ENCODE peak calls at places on chromosomes 2 and 18, in four cellular contexts. C, U, K and E are unnamed samples.

GRCh38 chr18:48948112-48949050 is 2.4 kb downstream of the SMAD7 start:
- DNase-seq in U (peak), C (peak), K (no peak), E (peak)

GRCh38 chr2:73081181-73081671 is 9.7 kb upstream of the SFXN5 start:
- DNase-seq in U (no peak), C (no peak), K (no peak), E (no peak)

GRCh38 chr2:190207929-190208328 is 111.7 kb downstream of the HIBCH start:
- DNase-seq in K (no peak), U (no peak), C (no peak), E (no peak)

GRCh38 chr18:36724591-36725001 is 104.2 kb downstream of the TPGS2 start:
- DNase-seq in U (no peak), K (no peak), C (no peak), E (no peak)

GRCh38 chr2:1936411-1936980 is 192.2 kb upstream of the PXDN start:
- DNase-seq in K (no peak), U (no peak), C (no peak), E (no peak)

GRCh38 chr2:73063909-73064875 is 7.3 kb downstream of the SFXN5 start:
- DNase-seq in U (no peak), K (peak), C (peak), E (no peak)

GRCh38 chr18:58892536-58892935 is 27.9 kb downstream of the ZNF532 start:
- DNase-seq in U (no peak), K (no peak), C (no peak), E (no peak)

GRCh38 chr2:199692489-199692888 is 158.5 kb downstream of the FTCDNL1 start:
- DNase-seq in C (no peak), U (peak), K (no peak), E (no peak)

GRCh38 chr2:20925265-20925889 is 102.5 kb upstream of the LDAH start:
- DNase-seq in U (no peak), K (no peak), C (peak), E (peak)

GRCh38 chr2:142112648-142113278 is 18.1 kb downstream of the LRP1B start:
- DNase-seq in C (no peak), U (no peak), K (no peak), E (peak)

GRCh38 chr18:45828917-45829811 is 3.7 kb downstream of the SIGLEC15 start:
- DNase-seq in K (no peak), U (no peak), C (peak), E (peak)

GRCh38 chr2:171432969-171433762 is 624 bp downstream of the METTL8 start:
- DNase-seq in C (peak), U (peak), K (peak), E (peak)

GRCh38 chr2:157894694-157895450 is 18.7 kb upstream of the ACVR1 start:
- DNase-seq in C (no peak), K (no peak), U (no peak), E (peak)

GRCh38 chr2:224436634-224437033 is 34.7 kb upstream of the FAM124B start:
- DNase-seq in U (no peak), K (no peak), C (no peak), E (no peak)

GRCh38 chr2:130310881-130311280 is 31.8 kb upstream of the IMP4 start:
- DNase-seq in U (no peak), K (no peak), C (no peak), E (no peak)

GRCh38 chr2:24722141-24722790 is 70.9 kb downstream of the PTRHD1 start:
- DNase-seq in U (no peak), C (no peak), K (no peak), E (no peak)

GRCh38 chr2:101274142-101274541 is 21.5 kb downstream of the CNOT11 start:
- DNase-seq in U (no peak), K (no peak), C (no peak), E (no peak)

GRCh38 chr2:106851475-106851874 is 34.5 kb downstream of the ST6GAL2 start:
- DNase-seq in C (no peak), U (no peak), K (no peak), E (no peak)

GRCh38 chr18:49274188-49274714 is 186.2 kb downstream of the DYM start:
- DNase-seq in U (no peak), K (no peak), C (no peak), E (peak)

GRCh38 chr2:113888641-113889470 is 1.0 kb upstream of the ACTR3 start:
- DNase-seq in C (no peak), U (no peak), K (no peak), E (no peak)

GRCh38 chr2:120403261-120403660 is 57.3 kb downstream of the INHBB start:
- DNase-seq in C (no peak), K (no peak), U (no peak), E (no peak)

GRCh38 chr2:43482974-43483373 is 112.9 kb downstream of the THADA start:
- DNase-seq in U (no peak), C (no peak), K (no peak), E (no peak)

GRCh38 chr2:85751300-85751575 is 2.6 kb upstream of the ATOH8 start:
- DNase-seq in C (no peak), U (no peak), K (no peak), E (no peak)

GRCh38 chr2:62363166-62363565 is 142.8 kb downstream of the TMEM17 start:
- DNase-seq in K (no peak), C (no peak), U (no peak), E (no peak)

GRCh38 chr2:214203744-214204289 is 207.0 kb upstream of the VWC2L start:
- DNase-seq in C (no peak), U (no peak), K (no peak), E (peak)

GRCh38 chr2:112023707-112024106 is 31.4 kb upstream of the TMEM87B start:
- DNase-seq in C (no peak), K (no peak), U (no peak), E (no peak)

GRCh38 chr2:149931486-149931885 is 343.9 kb upstream of the MMADHC start:
- DNase-seq in U (no peak), C (no peak), K (no peak), E (no peak)

GRCh38 chr2:11326692-11327211 is 17.7 kb downstream of the ROCK2 start:
- DNase-seq in K (no peak), C (no peak), U (no peak), E (no peak)

GRCh38 chr2:111667542-111668273 is 216.3 kb downstream of the ANAPC1 start:
- DNase-seq in U (peak), C (no peak), K (no peak), E (peak)

GRCh38 chr2:234308814-234309195 is 188.1 kb downstream of the ARL4C start:
- DNase-seq in C (no peak), U (no peak), K (peak), E (peak)

GRCh38 chr18:24075731-24076130 is 61.2 kb downstream of the TTC39C start:
- DNase-seq in U (no peak), C (no peak), K (no peak), E (peak)
- TF ChIP-seq MYC in U (no peak), C (no peak), K (no peak), E (no peak)

DNA sequence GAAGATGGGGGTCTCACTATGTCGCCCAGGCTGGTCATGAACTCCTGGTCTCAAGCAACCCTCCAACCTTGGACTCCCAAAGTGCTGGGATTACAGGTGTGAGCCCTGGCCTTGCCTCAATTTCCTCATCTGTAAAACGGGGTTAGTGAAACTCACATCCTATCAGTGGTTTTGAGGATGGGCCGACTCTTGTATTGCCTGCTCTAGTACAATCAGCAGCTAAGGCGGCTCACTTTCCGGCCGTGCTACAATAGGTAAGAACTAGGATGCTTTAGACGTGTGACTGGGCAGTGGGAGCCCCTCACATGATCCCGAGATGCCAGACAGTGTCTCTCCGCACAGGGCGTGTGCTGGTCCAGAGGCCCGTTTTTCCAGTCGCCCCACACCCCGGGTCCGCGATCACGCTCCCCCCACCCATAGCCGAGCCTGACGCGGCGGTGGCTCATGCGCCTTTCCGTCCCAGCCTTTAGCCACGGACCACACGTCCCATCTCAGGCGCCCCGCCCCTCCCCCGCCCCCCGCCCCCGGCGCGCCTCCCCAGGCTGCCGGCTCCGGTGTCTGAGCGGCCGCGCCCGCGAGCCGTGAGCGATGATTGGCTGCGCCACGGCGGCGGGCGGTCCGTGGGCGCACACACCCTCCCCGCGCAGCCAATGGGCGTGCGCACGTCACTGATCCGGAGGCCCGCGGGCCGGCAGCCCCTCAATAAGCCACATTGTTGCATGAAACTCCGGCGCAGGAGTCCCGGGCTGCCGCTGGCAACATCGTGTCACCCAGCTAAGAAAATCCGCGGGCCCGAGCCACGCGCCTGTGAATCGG is at the start of gene HK2:
- DNase-seq in C (peak), U (peak), K (peak), E (peak)
- TF ChIP-seq POLR2A in C (peak), U (peak), K (no peak), E (peak)

DNA sequence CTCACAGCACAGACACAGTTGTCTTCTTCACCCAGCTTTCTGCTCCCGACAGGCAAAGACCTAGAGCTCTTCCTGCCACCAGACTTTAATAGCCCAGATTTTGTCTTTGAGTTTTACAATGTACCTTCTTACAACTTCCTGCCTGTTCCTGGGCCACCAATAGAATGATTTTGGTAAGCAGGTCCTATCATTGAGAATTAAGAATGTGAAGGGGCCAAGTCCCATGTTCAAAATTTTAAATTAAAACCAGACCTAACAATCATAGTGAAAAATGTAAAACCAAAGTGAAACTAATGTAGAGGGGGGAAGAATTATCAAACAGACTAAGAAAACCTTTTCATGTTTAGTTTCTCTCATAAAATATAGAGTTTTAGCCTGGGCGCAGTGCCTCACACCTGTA is 72.8 kb downstream of the SP3 start:
- DNase-seq in C (no peak), K (no peak), U (no peak), E (no peak)
- H3K4me3 ChIP-seq in C (no peak), K (no peak), U (no peak), E (no peak)

DNA sequence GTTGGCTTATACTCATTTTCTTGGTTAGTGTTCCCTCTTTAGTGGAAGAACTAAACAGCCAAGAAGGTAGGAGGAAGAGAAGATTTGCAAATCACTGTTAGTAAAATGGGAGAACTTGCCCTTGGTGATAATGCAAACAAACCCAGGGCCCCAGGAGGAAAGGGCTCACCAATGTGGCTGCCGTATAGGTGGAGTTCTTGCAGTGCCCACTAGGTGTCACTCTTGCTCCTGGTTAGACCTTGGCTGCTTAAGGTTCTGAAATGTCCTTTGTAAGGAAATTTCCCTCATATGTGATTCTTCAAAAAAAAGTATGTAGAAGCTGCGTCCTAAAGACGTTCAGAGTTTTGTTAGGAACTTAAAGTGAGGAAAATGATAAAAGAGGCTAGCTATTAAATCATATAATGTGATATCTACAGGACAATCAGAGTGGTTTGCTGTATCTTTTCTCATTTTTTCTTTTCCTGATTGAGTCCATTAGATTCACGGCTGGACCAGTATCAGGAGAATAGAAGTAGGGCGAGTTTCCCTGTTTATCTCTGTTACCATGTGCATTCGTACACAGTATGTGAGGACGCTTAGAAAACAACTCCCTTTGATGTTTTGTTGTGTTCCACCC is 48.6 kb downstream of the RPIA start:
- DNase-seq in K (peak), C (peak), U (peak), E (peak)
- TF ChIP-seq MYC in K (no peak), C (no peak), U (no peak), E (no peak)

GRCh38 chr2:215680605-215681598 is 245.0 kb upstream of the FN1 start:
- DNase-seq in U (peak), K (no peak), C (no peak), E (peak)
- TF ChIP-seq POLR2A in U (no peak), K (no peak), C (no peak), E (no peak)

GRCh38 chr2:44807344-44808025 is 134.0 kb upstream of the SIX3 start:
- DNase-seq in U (no peak), C (no peak), K (no peak), E (no peak)

GRCh38 chr2:44805836-44806235 is 135.7 kb upstream of the SIX3 start:
- DNase-seq in U (no peak), C (no peak), K (no peak), E (no peak)

GRCh38 chr2:44804406-44805235 is 136.9 kb upstream of the SIX3 start:
- DNase-seq in U (no peak), K (no peak), C (no peak), E (peak)

GRCh38 chr2:44803100-44803424 is 138.4 kb upstream of the SIX3 start:
- DNase-seq in U (no peak), K (no peak), C (no peak), E (no peak)

DNA sequence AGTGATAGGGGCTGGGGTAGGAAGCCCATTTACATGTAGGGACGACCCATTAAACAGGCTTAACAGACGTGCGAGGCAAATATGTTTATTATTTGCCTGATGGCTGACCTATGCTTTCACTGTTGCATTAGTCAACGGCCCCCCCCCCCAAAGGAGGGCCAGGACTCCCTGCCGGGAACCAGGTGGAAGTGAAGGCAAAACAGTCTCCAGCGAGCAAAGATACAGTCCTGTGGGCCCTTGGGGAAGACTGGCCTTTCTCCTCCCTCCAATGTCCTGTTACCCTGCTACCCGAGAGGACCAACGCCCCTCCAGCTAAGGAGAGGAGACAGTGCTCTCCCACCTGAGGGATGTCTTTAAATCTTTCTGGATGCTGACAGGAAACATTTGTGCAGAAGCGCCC is 136.1 kb upstream of the SIX3 start:
- DNase-seq in K (no peak), U (no peak), C (no peak), E (no peak)
- H3K4me3 ChIP-seq in K (no peak), U (no peak), C (no peak), E (no peak)

GRCh38 chr2:128573531-128573930 is 254.9 kb upstream of the HS6ST1 start:
- DNase-seq in K (no peak), C (no peak), U (no peak), E (no peak)

GRCh38 chr2:128580988-128581848 is 262.6 kb upstream of the HS6ST1 start:
- DNase-seq in K (no peak), U (no peak), C (no peak), E (no peak)

GRCh38 chr2:128578406-128579385 is 260.0 kb upstream of the HS6ST1 start:
- DNase-seq in U (no peak), C (no peak), K (no peak), E (no peak)

GRCh38 chr2:128579825-128580224 is 261.2 kb upstream of the HS6ST1 start:
- DNase-seq in K (no peak), U (no peak), C (no peak), E (no peak)

DNA sequence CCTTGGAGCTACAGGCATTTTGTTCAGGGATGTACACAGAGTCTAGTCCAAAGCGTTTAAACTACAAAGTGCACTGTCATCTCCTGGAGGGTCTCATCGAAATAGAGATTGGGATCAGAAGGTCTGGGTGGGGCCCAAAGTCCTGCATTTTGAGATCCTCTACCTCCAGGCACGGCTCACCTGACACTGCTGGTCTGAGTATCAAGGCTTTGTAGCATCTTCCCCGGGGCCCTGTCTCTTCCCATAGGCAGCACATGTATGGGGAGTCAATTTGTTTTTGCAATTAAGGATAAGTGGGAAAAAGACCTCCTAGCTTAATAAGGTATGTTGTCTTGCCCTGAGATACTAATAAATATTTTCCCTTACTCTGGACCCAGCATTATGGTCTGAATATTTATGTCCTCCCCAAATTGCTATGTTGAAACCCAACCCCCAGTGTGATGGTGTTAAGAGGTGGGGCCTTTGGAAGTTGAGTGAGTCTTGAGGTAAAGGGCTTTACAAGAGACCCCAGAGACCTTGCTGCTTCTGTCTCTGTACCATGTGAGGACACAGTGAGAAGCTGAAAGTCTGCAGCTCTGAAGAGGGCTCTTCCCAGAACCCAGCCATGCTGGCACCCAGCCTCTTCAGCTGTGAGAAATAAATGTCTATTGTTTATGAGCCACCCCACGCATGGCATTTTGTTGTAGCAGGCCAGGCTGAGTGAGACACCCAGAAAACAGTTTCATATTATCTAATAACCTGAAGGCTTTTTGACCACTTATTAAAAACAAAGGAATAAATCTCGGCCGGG is 258.7 kb upstream of the HS6ST1 start:
- DNase-seq in C (no peak), K (no peak), U (no peak), E (no peak)
- TF ChIP-seq MYC in C (no peak), K (no peak), U (no peak), E (no peak)

GRCh38 chr2:226158229-226158628 is 641.4 kb downstream of the IRS1 start:
- DNase-seq in K (no peak), C (no peak), U (no peak), E (no peak)

GRCh38 chr2:226151157-226151556 is 648.5 kb downstream of the IRS1 start:
- DNase-seq in K (no peak), U (no peak), C (no peak), E (peak)

GRCh38 chr2:226154610-226155009 is 645.0 kb downstream of the IRS1 start:
- DNase-seq in C (no peak), K (no peak), U (no peak), E (peak)

GRCh38 chr2:226153553-226153952 is 646.1 kb downstream of the IRS1 start:
- DNase-seq in U (no peak), C (no peak), K (no peak), E (no peak)

GRCh38 chr2:226155476-226155875 is 644.1 kb downstream of the IRS1 start:
- DNase-seq in U (no peak), C (no peak), K (no peak), E (no peak)
- TF ChIP-seq POLR2A in U (no peak), C (no peak), K (no peak), E (no peak)

GRCh38 chr2:27278010-27278409 is 2.8 kb downstream of the DNAJC5G start:
- DNase-seq in C (no peak), U (no peak), K (no peak), E (no peak)
- H3K4me3 ChIP-seq in C (no peak), U (no peak), K (no peak), E (no peak)

GRCh38 chr2:37554157-37554515 is 117.3 kb downstream of the CDC42EP3 start:
- DNase-seq in U (no peak), K (no peak), C (no peak), E (peak)
- TF ChIP-seq MYC in U (no peak), K (no peak), C (no peak), E (no peak)